ENCODE peak calls at places on chromosomes 7 and 10, in four cellular contexts. One of them, this sample, is unnamed.

GRCh38 chr7:77447616-77448015 is 31.5 kb upstream of the GSAP start:
- DNase-seq in neuronal stem cell: no peak
- DNase-seq in trophoblast cell: no peak
- DNase-seq in mesenchymal stem cell: no peak
- DNase-seq in this sample: no peak

GRCh38 chr7:71705217-71705616 is 573.3 kb downstream of the GALNT17 start:
- DNase-seq in neuronal stem cell: no peak
- DNase-seq in trophoblast cell: no peak
- DNase-seq in mesenchymal stem cell: no peak
- DNase-seq in this sample: no peak

GRCh38 chr7:130649004-130649790 is 19.4 kb downstream of the COPG2 start:
- DNase-seq in neuronal stem cell: no peak
- DNase-seq in trophoblast cell: peak
- DNase-seq in mesenchymal stem cell: peak
- DNase-seq in this sample: no peak

GRCh38 chr10:72455889-72456588 is 101.3 kb upstream of the DNAJB12 start:
- DNase-seq in neuronal stem cell: no peak
- DNase-seq in trophoblast cell: no peak
- DNase-seq in mesenchymal stem cell: peak
- DNase-seq in this sample: no peak

GRCh38 chr7:72546586-72546985 is 134.4 kb upstream of the CALN1 start:
- DNase-seq in neuronal stem cell: no peak
- DNase-seq in trophoblast cell: no peak
- DNase-seq in mesenchymal stem cell: no peak
- DNase-seq in this sample: no peak

GRCh38 chr10:36254191-36254590 is 612.1 kb upstream of the FZD8 start:
- DNase-seq in neuronal stem cell: no peak
- DNase-seq in trophoblast cell: no peak
- DNase-seq in mesenchymal stem cell: peak
- DNase-seq in this sample: no peak

GRCh38 chr10:43616697-43617370 is 10.6 kb downstream of the ZNF485 start:
- DNase-seq in neuronal stem cell: no peak
- DNase-seq in trophoblast cell: no peak
- DNase-seq in mesenchymal stem cell: no peak
- DNase-seq in this sample: no peak

GRCh38 chr10:52308251-52309031 is 5.6 kb upstream of the DKK1 start:
- DNase-seq in neuronal stem cell: peak
- DNase-seq in trophoblast cell: peak
- DNase-seq in mesenchymal stem cell: peak
- DNase-seq in this sample: peak

GRCh38 chr7:32103361-32103760 is 33.2 kb upstream of the PDE1C start:
- DNase-seq in neuronal stem cell: no peak
- DNase-seq in trophoblast cell: no peak
- DNase-seq in mesenchymal stem cell: no peak
- DNase-seq in this sample: no peak

GRCh38 chr7:116686033-116686432 is 14.0 kb downstream of the MET start:
- DNase-seq in neuronal stem cell: no peak
- DNase-seq in trophoblast cell: no peak
- DNase-seq in mesenchymal stem cell: no peak
- DNase-seq in this sample: no peak

GRCh38 chr10:5692476-5693358 is 8.1 kb downstream of the TASOR2 start:
- DNase-seq in neuronal stem cell: peak
- DNase-seq in trophoblast cell: peak
- DNase-seq in mesenchymal stem cell: peak
- DNase-seq in this sample: peak

GRCh38 chr7:108097703-108098102 is 32.5 kb downstream of the LAMB4 start:
- DNase-seq in neuronal stem cell: no peak
- DNase-seq in trophoblast cell: peak
- DNase-seq in mesenchymal stem cell: no peak
- DNase-seq in this sample: no peak

GRCh38 chr7:35720849-35721248 is 25.9 kb upstream of the HERPUD2 start:
- DNase-seq in neuronal stem cell: no peak
- DNase-seq in trophoblast cell: no peak
- DNase-seq in mesenchymal stem cell: no peak
- DNase-seq in this sample: no peak
- H3K9ac ChIP-seq in neuronal stem cell: no peak
- H3K9ac ChIP-seq in trophoblast cell: no peak
- H3K9ac ChIP-seq in mesenchymal stem cell: no peak
- H3K9ac ChIP-seq in this sample: no peak

DNA sequence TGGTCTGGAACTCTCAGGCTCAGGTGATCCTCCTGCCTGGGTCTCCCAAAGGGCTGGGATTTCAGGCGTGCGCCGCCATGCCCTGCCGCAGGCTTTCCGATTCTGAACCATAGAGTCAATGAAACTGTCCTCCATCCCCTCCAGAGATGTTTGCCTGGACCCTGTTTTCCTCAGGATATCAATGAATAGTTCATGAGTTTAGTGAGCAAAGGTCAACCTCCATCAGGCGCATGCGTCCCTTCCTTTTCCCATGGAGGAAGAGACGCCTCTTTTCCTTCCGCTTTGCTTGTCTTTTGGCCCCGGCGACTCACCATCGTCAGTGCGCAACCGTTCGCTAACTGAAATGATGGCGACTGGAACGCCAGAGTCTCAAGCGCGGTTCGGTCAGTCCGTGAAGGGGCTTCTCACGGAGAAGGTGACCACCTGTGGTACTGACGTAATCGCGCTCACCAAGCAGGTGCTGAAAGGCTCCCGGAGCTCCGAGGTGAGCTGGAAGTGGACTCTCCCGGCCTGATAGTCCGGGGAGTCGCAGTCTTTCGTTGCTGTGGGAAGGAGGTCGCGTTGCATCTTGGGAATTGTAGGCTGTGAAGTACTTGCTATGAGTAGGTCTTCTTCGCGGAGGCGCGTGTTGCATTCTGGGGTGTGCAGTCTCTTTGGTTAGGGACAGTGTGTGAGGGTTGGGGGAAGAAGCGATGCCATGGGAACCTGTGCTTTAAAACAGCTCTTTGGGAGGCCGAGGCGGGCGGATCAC is at the start of gene BORCS7:
- DNase-seq in neuronal stem cell: peak
- DNase-seq in trophoblast cell: peak
- DNase-seq in mesenchymal stem cell: peak
- DNase-seq in this sample: peak
- H2BK12ac ChIP-seq in neuronal stem cell: no peak
- H2BK12ac ChIP-seq in trophoblast cell: peak
- H2BK12ac ChIP-seq in mesenchymal stem cell: no peak
- H2BK12ac ChIP-seq in this sample: no peak

DNA sequence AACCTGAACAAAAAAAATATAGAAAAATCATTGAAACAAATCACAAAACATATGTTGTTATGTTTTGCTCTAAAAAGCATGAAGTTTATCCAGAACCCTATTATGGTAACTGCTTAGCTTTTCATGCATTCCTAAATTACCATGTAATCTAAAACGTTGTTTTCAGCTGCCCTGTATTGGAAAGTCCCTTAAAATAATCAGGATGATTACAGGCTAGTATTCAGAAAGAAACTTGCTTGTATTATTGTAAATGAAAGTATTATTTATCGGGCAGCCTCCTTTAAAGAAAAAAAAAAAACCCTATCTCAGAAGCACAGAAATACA is 65.6 kb upstream of the ARID5B start:
- DNase-seq in neuronal stem cell: no peak
- DNase-seq in trophoblast cell: peak
- DNase-seq in mesenchymal stem cell: peak
- DNase-seq in this sample: no peak
- H3K9ac ChIP-seq in neuronal stem cell: no peak
- H3K9ac ChIP-seq in trophoblast cell: no peak
- H3K9ac ChIP-seq in mesenchymal stem cell: peak
- H3K9ac ChIP-seq in this sample: no peak

GRCh38 chr10:131068760-131069159 is 242.8 kb downstream of the TCERG1L start:
- DNase-seq in neuronal stem cell: no peak
- DNase-seq in trophoblast cell: no peak
- DNase-seq in mesenchymal stem cell: no peak
- DNase-seq in this sample: no peak
- H2BK12ac ChIP-seq in neuronal stem cell: no peak
- H2BK12ac ChIP-seq in trophoblast cell: no peak
- H2BK12ac ChIP-seq in mesenchymal stem cell: no peak
- H2BK12ac ChIP-seq in this sample: no peak

DNA sequence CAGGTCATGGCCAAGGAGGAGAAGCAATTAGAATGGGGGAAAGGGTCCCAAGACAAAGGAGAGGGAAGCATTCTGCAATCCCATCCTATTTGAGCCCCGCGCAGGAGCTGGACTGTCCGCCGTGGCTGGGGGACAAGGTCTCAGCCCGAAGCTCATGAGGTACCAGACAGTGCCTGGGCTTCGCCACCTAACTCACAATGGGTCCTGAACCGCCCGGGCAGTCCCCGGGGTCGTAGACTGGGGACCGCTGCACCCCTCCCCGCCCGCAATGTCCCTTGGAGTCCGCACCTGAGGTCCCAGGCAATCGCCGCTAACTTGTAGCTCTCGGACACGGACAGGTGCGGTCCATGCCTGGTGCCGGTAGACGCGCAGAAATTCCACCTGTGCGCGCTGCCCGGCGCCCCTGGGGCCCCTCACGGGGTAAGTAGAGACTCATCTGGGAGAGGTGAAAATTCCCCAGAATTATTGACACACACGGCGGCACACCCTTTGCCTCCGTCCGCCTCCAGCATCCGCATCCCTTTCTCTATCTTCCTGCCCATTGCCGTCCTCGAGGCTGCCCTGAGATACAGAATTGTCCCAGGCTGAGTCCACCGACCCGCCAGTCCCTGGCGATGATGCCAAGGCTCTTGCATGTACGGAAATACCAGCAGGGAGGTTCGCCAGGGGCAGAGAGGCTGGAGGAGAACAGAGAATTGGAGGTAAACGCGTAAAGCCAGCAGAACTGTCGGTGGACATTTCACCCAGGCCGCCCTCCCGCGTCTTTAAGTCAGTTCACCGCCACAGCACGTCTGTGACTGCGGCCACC is 1.7 kb downstream of the CHRM2 start:
- DNase-seq in neuronal stem cell: peak
- DNase-seq in trophoblast cell: no peak
- DNase-seq in mesenchymal stem cell: peak
- DNase-seq in this sample: peak
- H3K9ac ChIP-seq in neuronal stem cell: no peak
- H3K9ac ChIP-seq in trophoblast cell: no peak
- H3K9ac ChIP-seq in mesenchymal stem cell: no peak
- H3K9ac ChIP-seq in this sample: no peak

DNA sequence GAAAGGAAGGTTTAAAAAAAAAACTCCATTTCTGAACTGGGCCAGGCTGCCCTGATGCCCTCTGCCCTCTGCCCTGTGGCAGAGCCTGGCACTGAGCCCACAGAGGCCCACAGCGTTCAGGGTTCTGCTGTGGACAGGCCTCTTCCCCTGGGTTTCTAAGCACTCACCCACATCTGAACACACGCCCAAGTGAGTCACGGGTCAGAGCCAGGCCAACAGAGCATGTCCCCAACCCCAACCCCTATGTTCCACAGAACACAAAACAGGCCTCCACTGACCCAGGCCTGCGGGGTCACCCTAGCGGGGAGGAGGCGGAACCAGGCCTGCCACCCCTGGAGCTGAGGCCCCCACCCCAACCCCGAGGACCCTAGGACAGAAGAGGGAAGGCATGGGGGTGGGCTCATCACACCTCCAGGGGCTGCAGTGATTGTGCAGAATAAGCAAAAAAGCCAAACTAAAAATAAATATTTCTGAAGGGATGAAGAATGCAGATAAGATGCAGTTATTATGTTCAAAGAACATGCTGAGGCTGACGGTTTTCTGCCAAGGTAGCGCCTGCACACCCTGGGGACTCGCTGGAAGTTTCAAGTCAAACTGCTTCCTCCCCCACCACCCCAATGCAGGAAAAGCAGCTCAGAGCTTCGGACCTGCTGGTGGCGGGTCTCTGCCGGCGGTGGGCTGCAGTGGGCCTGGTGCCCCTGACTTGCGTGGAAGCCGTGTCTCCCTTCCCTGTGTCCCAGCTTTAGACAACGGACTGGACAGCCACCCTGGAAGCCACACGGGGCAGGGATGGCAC is 5.4 kb downstream of the WDR86 start:
- DNase-seq in neuronal stem cell: no peak
- DNase-seq in trophoblast cell: peak
- DNase-seq in mesenchymal stem cell: peak
- DNase-seq in this sample: peak
- H2BK12ac ChIP-seq in neuronal stem cell: peak
- H2BK12ac ChIP-seq in trophoblast cell: no peak
- H2BK12ac ChIP-seq in mesenchymal stem cell: no peak
- H2BK12ac ChIP-seq in this sample: no peak

GRCh38 chr7:50310361-50310760 is 5.8 kb downstream of the IKZF1 start:
- DNase-seq in neuronal stem cell: no peak
- DNase-seq in trophoblast cell: no peak
- DNase-seq in mesenchymal stem cell: no peak
- DNase-seq in this sample: no peak
- H3K9ac ChIP-seq in neuronal stem cell: no peak
- H3K9ac ChIP-seq in trophoblast cell: no peak
- H3K9ac ChIP-seq in mesenchymal stem cell: no peak
- H3K9ac ChIP-seq in this sample: no peak

GRCh38 chr10:13880760-13881159 is 294.0 kb downstream of the PRPF18 start:
- DNase-seq in neuronal stem cell: no peak
- DNase-seq in trophoblast cell: no peak
- DNase-seq in mesenchymal stem cell: no peak
- DNase-seq in this sample: no peak
- H2BK12ac ChIP-seq in neuronal stem cell: no peak
- H2BK12ac ChIP-seq in trophoblast cell: no peak
- H2BK12ac ChIP-seq in mesenchymal stem cell: no peak
- H2BK12ac ChIP-seq in this sample: no peak

DNA sequence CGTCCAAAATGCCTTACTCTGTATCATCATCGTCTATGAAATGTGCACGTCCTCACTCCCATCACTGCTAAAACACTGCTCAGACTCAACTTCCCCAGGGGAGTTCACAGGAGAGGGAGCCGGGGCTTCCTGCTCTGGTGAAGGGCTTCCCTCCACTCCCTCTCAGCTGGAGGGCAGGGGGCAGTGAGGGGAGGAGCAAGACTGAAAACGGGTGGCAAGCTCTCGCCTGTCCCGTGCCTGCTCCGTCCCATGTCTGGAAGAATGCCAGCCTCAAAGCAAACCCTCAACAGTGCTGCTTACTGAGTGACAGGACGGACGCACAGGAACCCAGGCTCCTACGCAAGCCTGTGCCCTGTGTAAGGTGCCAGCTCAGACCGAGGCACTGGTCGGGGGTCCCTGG is 25.1 kb downstream of the PRKAG2 start:
- DNase-seq in neuronal stem cell: no peak
- DNase-seq in trophoblast cell: peak
- DNase-seq in mesenchymal stem cell: no peak
- DNase-seq in this sample: no peak
- H3K9ac ChIP-seq in neuronal stem cell: no peak
- H3K9ac ChIP-seq in trophoblast cell: no peak
- H3K9ac ChIP-seq in mesenchymal stem cell: peak
- H3K9ac ChIP-seq in this sample: no peak

GRCh38 chr7:36085096-36085495 is 68.0 kb upstream of the EEPD1 start:
- DNase-seq in neuronal stem cell: no peak
- DNase-seq in trophoblast cell: no peak
- DNase-seq in mesenchymal stem cell: no peak
- DNase-seq in this sample: no peak
- H2BK12ac ChIP-seq in neuronal stem cell: no peak
- H2BK12ac ChIP-seq in trophoblast cell: no peak
- H2BK12ac ChIP-seq in mesenchymal stem cell: no peak
- H2BK12ac ChIP-seq in this sample: no peak